ENCODE peak calls at places on chromosomes 12 and 14, in six cellular contexts. S is HCT116, Q is K562, A is HepG2, C is H1, O is GM12878. X is an unnamed sample.

GRCh38 chr12:2980630-2981029 is 21.4 kb downstream of the TEAD4 start:
- DNase-seq in S (no peak), C (no peak), A (no peak), Q (no peak), O (no peak), X (no peak)

GRCh38 chr14:73718742-73719251 is 4.6 kb upstream of the PNMA1 start:
- DNase-seq in A (no peak), S (no peak), O (no peak), Q (no peak), C (no peak), X (no peak)

GRCh38 chr14:75561013-75561432 is 17.4 kb upstream of the FLVCR2 start:
- DNase-seq in Q (peak), S (peak), C (peak), O (no peak), A (peak), X (peak)

GRCh38 chr12:43453761-43454160 is 98.2 kb downstream of the ADAMTS20 start:
- DNase-seq in O (no peak), Q (no peak), S (no peak), A (no peak), C (no peak), X (no peak)

GRCh38 chr12:96720363-96720705 is 186.7 kb upstream of the NEDD1 start:
- DNase-seq in A (no peak), O (no peak), C (no peak), Q (no peak), S (no peak), X (no peak)

GRCh38 chr14:50039734-50040400 is 76.5 kb downstream of the VCPKMT start:
- DNase-seq in C (no peak), O (no peak), S (no peak), Q (no peak), A (peak), X (no peak)

GRCh38 chr14:79016828-79017505 is 846.8 kb downstream of the NRXN3 start:
- DNase-seq in C (no peak), O (no peak), Q (no peak), A (peak), S (no peak), X (no peak)

GRCh38 chr14:50021261-50021660 is 95.1 kb downstream of the VCPKMT start:
- DNase-seq in S (no peak), A (no peak), C (no peak), Q (no peak), O (peak), X (no peak)

GRCh38 chr12:162467-163307 is 51.3 kb downstream of the SLC6A12 start:
- DNase-seq in Q (no peak), O (no peak), C (no peak), S (no peak), A (no peak), X (no peak)

GRCh38 chr12:85253823-85254222 is 26.2 kb upstream of the ALX1 start:
- DNase-seq in Q (no peak), S (no peak), C (no peak), A (no peak), O (no peak), X (no peak)

GRCh38 chr12:5260591-5261086 is 171.3 kb upstream of the NTF3 start:
- DNase-seq in C (no peak), A (no peak), O (no peak), S (no peak), Q (no peak), X (no peak)

GRCh38 chr12:27083861-27084271 is 1.5 kb upstream of the C12orf71 start:
- DNase-seq in S (no peak), O (no peak), A (no peak), C (no peak), Q (no peak), X (peak)

GRCh38 chr12:109962388-109962787 is 33.8 kb downstream of the GIT2 start:
- DNase-seq in A (no peak), Q (no peak), S (no peak), O (no peak), C (no peak), X (no peak)

GRCh38 chr12:125148316-125148715 is 83.1 kb downstream of the AACS start:
- DNase-seq in Q (no peak), C (no peak), O (no peak), S (no peak), A (no peak), X (no peak)

GRCh38 chr12:43282106-43282505 is 269.9 kb downstream of the ADAMTS20 start:
- DNase-seq in C (no peak), O (no peak), S (peak), A (no peak), Q (no peak), X (no peak)

DNA sequence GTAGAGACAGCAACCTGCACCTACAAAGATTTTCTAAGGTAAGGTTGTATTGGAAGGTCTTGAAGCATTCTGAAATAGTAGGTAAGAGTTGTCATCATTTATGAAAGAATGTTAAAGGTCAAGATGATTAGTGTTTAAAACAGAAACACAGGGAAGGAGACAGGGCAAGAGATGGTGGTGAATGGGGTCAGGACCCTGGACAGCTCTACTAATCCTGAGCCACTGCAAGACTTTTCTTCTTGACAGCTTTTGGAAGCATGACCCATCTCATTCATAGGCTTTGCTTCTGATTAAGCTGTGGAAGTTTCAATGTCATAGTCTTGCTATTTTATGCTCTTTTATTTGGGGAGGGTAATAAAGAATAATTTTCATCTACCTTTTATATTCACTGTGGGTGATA is 75.5 kb upstream of the CAND1 start:
- DNase-seq in C (no peak), A (peak), S (no peak), Q (peak), O (no peak), X (peak)
- TF ChIP-seq ZNF274 in C (no peak), A (no peak), S (no peak), Q (no peak), O (no peak), X (no peak)

GRCh38 chr14:61811882-61812346 is 49.7 kb downstream of the SNAPC1 start:
- DNase-seq in O (no peak), Q (no peak), S (no peak), C (no peak), A (no peak), X (no peak)
- H3K4me3 ChIP-seq in O (no peak), Q (no peak), S (no peak), C (peak), A (peak), X (peak)

GRCh38 chr12:29216797-29217583 is 67.9 kb downstream of the FAR2 start:
- DNase-seq in C (no peak), S (no peak), A (no peak), O (no peak), Q (no peak), X (no peak)
- TF ChIP-seq ZNF274 in C (no peak), S (no peak), A (no peak), O (no peak), Q (no peak), X (no peak)

DNA sequence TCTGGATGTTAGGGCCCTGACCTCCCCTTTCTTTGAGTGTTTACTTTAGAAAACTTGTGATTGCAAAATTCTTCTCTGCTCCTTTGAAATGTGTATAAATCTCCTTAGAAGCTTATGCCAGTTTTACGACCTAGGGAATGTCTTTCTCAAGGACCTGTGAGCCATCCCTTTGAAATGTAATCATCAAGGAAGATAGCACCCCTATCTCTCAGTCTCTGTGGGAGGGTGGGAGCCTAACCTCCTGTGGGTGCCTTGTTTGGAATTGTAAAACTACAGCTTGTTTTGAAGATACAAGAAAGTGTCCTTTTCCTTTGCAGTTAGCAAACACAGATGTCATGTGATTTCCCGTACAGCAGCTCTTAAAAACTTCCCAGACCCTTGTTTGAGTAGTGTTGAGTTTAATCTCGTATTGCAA is 3.3 kb downstream of the OR10AD1 start:
- DNase-seq in A (no peak), S (no peak), O (no peak), C (no peak), Q (no peak), X (no peak)
- H3K4me3 ChIP-seq in A (no peak), S (no peak), O (peak), C (no peak), Q (peak), X (no peak)

GRCh38 chr14:67544590-67544989 is 11.5 kb downstream of the PLEKHH1 start:
- DNase-seq in C (no peak), Q (no peak), A (no peak), S (no peak), O (no peak), X (no peak)
- TF ChIP-seq ZNF274 in C (no peak), Q (no peak), A (no peak), S (no peak), O (no peak), X (no peak)

GRCh38 chr12:131856366-131857097 is 28.3 kb downstream of the MMP17 start:
- DNase-seq in A (no peak), Q (no peak), O (no peak), C (no peak), S (no peak), X (no peak)
- H3K4me3 ChIP-seq in A (no peak), Q (no peak), O (no peak), C (no peak), S (no peak), X (no peak)